ENCODE peak calls at places on chromosomes 7 and 10, in four cellular contexts. J is left lung, G is ovary, L is hepatocyte. R is an unnamed sample. For H3K4me1, the result is how much of the 10 kb centered on the place peaks cover.

GRCh38 chr10:69211524-69211923 is 8.6 kb upstream of the HKDC1 start:
- DNase-seq in J (no peak), G (no peak), L (no peak), R (no peak)

GRCh38 chr10:101441539-101442455 is 87.8 kb downstream of the BTRC start:
- DNase-seq in J (no peak), G (no peak), L (peak), R (no peak)

GRCh38 chr7:131959106-131959812 is 402.8 kb upstream of the PODXL start:
- DNase-seq in J (no peak), G (no peak), L (no peak), R (no peak)

GRCh38 chr7:33640732-33641131 is 264.6 kb upstream of the BMPER start:
- DNase-seq in J (no peak), G (no peak), L (no peak), R (no peak)

GRCh38 chr7:18693401-18693800 is 197.9 kb downstream of the HDAC9 start:
- DNase-seq in J (no peak), G (no peak), L (peak), R (no peak)

GRCh38 chr10:66928000-66928770 is 2.3 kb downstream of the LRRTM3 start:
- DNase-seq in J (peak), G (peak), L (peak), R (no peak)

GRCh38 chr7:157596026-157596425 is 259.2 kb downstream of the DNAJB6 start:
- DNase-seq in J (no peak), G (no peak), L (no peak), R (no peak)

GRCh38 chr10:36423821-36424248 is 701.6 kb upstream of the ANKRD30A start:
- DNase-seq in J (no peak), G (no peak), L (peak), R (no peak)

GRCh38 chr7:108135446-108136190 is 5.5 kb upstream of the LAMB4 start:
- DNase-seq in J (no peak), G (no peak), L (no peak), R (no peak)

GRCh38 chr10:92990615-92991014 is 70.0 kb upstream of the CYP26C1 start:
- DNase-seq in J (no peak), G (no peak), L (peak), R (no peak)

GRCh38 chr10:6050801-6051445 is 11.2 kb downstream of the IL2RA start:
- DNase-seq in J (peak), G (peak), L (peak), R (peak)

GRCh38 chr10:130018253-130018652 is 54.2 kb upstream of the EBF3 start:
- DNase-seq in J (no peak), G (no peak), L (peak), R (no peak)

GRCh38 chr10:102643346-102644065 is 773 bp upstream of the TRIM8 start:
- DNase-seq in J (peak), G (peak), L (peak), R (no peak)

GRCh38 chr7:135792866-135793265 is 44.3 kb upstream of the FAM180A start:
- DNase-seq in J (no peak), G (no peak), L (no peak), R (no peak)

GRCh38 chr10:127243490-127244272 is 47.3 kb upstream of the INSYN2A start:
- DNase-seq in J (no peak), G (peak), L (peak), R (no peak)

GRCh38 chr7:100582041-100582579 is 3.8 kb downstream of the LRCH4 start:
- DNase-seq in J (peak), G (peak), L (no peak), R (no peak)

GRCh38 chr7:155590215-155591023 is 44.1 kb upstream of the CNPY1 start:
- DNase-seq in J (peak), G (no peak), L (peak), R (no peak)

GRCh38 chr7:141342664-141343400 is 208.4 kb upstream of the AGK start:
- DNase-seq in J (no peak), G (no peak), L (no peak), R (no peak)

GRCh38 chr10:132642732-132643008 is 105.1 kb downstream of the INPP5A start:
- DNase-seq in J (no peak), G (no peak), L (no peak), R (no peak)

GRCh38 chr7:37495574-37496184 is 47.0 kb upstream of the ELMO1 start:
- DNase-seq in J (no peak), G (no peak), L (peak), R (no peak)

GRCh38 chr7:1193593-1194424 is 33.8 kb upstream of the ZFAND2A start:
- DNase-seq in J (no peak), G (no peak), L (peak), R (no peak)

GRCh38 chr10:71712170-71712569 is 7.4 kb downstream of the C10orf105 start:
- DNase-seq in J (no peak), G (no peak), L (no peak), R (no peak)

GRCh38 chr7:155456772-155457543 is 971 bp upstream of the EN2 start:
- DNase-seq in J (peak), G (peak), L (peak), R (no peak)

GRCh38 chr10:691216-691615 is 1.7 kb upstream of the DIP2C start:
- DNase-seq in J (no peak), G (no peak), L (no peak), R (no peak)

GRCh38 chr10:43202224-43202656 is 64.0 kb downstream of the CSGALNACT2 start:
- DNase-seq in J (peak), G (peak), L (peak), R (no peak)

GRCh38 chr7:66150471-66150870 is 35.8 kb downstream of the CRCP start:
- DNase-seq in J (no peak), G (peak), L (no peak), R (no peak)

GRCh38 chr7:378551-379455 is 88.8 kb downstream of the FOXL3 start:
- DNase-seq in J (peak), G (peak), L (no peak), R (no peak)

GRCh38 chr7:45259966-45260646 is 102.5 kb downstream of the RAMP3 start:
- DNase-seq in J (peak), G (peak), L (peak), R (no peak)

GRCh38 chr10:12201543-12201942 is 5.6 kb downstream of the CDC123 start:
- DNase-seq in J (no peak), G (no peak), L (no peak), R (no peak)

GRCh38 chr10:43852141-43852540 is 203.5 kb upstream of the ZNF32 start:
- DNase-seq in J (no peak), G (no peak), L (no peak), R (no peak)

GRCh38 chr10:7409045-7409731 is 1.6 kb downstream of the SFMBT2 start:
- DNase-seq in J (no peak), G (peak), L (peak), R (no peak)

GRCh38 chr10:112917676-112918075 is 32.4 kb upstream of the TCF7L2 start:
- DNase-seq in J (no peak), G (no peak), L (no peak), R (no peak)

GRCh38 chr7:107471292-107472070 is 1.6 kb downstream of the GPR22 start:
- DNase-seq in J (no peak), G (no peak), L (no peak), R (no peak)

GRCh38 chr7:106392565-106392964 is 107.8 kb upstream of the NAMPT start:
- DNase-seq in J (no peak), G (no peak), L (no peak), R (no peak)

GRCh38 chr7:115491744-115492380 is 538.7 kb downstream of the TFEC start:
- DNase-seq in J (no peak), G (no peak), L (no peak), R (no peak)

GRCh38 chr7:95886501-95887090 is 114.2 kb downstream of the DYNC1I1 start:
- DNase-seq in J (no peak), G (no peak), L (peak), R (no peak)

GRCh38 chr10:114548662-114549061 is 109.4 kb downstream of the ABLIM1 start:
- DNase-seq in J (no peak), G (peak), L (peak), R (no peak)

GRCh38 chr7:155764432-155764798 is 47.8 kb downstream of the SHH start:
- DNase-seq in J (no peak), G (no peak), L (no peak), R (no peak)

DNA sequence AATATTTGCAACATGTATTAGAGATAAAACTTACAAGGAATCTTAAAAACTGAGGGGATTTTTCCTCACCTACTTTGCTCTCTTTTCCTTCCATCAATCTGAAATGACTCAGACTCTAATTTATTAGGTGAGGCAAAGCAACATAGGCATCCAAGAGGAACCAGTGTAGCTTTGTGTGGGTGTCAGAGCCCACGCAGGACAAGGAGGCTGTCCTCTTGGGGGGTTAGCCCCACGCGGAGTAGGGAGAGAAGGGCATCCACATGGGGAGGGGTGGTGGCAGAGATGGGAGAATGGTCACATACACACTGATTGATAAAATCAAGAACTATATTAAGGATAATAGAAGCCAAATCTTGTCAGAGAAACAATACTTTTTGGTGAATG is 33.8 kb upstream of the ARMS2 start:
- DNase-seq in J (no peak), G (no peak), L (no peak), R (no peak)
- H3K4me1 ChIP-seq in J (under half), G (under half), L (under half), R (under half)

GRCh38 chr7:113015038-113015645 is 71.5 kb downstream of the GPR85 start:
- DNase-seq in J (no peak), G (no peak), L (peak), R (no peak)
- TF ChIP-seq CTCF in J (peak), G (no peak), L (peak), R (no peak)

GRCh38 chr10:103671561-103671960 is 178.1 kb downstream of the NEURL1 start:
- DNase-seq in J (no peak), G (no peak), L (no peak), R (no peak)

GRCh38 chr10:103676058-103676785 is 179.2 kb downstream of the SH3PXD2A start:
- DNase-seq in J (no peak), G (peak), L (peak), R (no peak)

GRCh38 chr10:103672345-103672744 is 178.8 kb downstream of the NEURL1 start:
- DNase-seq in J (no peak), G (no peak), L (no peak), R (no peak)

GRCh38 chr10:103671126-103671525 is 177.6 kb downstream of the NEURL1 start:
- DNase-seq in J (no peak), G (no peak), L (no peak), R (no peak)

GRCh38 chr10:103673616-103674015 is 180.1 kb downstream of the NEURL1 start:
- DNase-seq in J (no peak), G (no peak), L (no peak), R (no peak)
- H3K4me1 ChIP-seq in J (under half), G (under half), L (under half), R (under half)

GRCh38 chr10:119595715-119596515 is 849 bp downstream of the TIAL1 start:
- DNase-seq in J (peak), G (peak), L (peak), R (no peak)
- TF ChIP-seq CTCF in J (no peak), G (no peak), L (no peak), R (no peak)

GRCh38 chr10:122124808-122125207 is 135.8 kb downstream of the TACC2 start:
- DNase-seq in J (no peak), G (no peak), L (no peak), R (no peak)
- H3K4me1 ChIP-seq in J (under half), G (under half), L (under half), R (under half)

DNA sequence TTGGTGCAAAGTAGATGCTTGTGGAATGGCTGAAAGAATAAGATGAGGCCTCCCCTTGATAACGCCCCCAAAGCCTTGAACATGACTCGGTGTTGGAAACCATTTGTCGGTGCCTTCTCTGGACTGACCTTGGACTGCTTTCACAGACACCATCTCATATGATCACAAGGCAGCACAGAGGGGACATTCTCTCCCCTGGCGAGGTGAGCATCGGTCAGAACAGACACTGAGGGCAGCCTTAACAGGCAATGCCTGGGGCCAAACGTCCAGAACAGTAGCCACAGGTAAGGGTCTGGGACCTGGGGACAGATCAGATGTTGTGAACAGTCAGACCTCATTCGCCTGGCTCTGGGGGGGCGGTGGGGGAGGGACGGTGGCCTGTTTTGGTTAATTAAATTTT is 2.8 kb upstream of the TRRAP start:
- DNase-seq in J (no peak), G (no peak), L (no peak), R (no peak)
- TF ChIP-seq CTCF in J (no peak), G (no peak), L (no peak), R (no peak)